ENCODE peak calls at places on chromosomes 12 and 14, in four cellular contexts. T is substantia nigra; H is endothelial cell; P is stimulated activated CD8-positive, alpha-beta memory T cell treated with anti-CD3 and anti-CD28 coated beads, Interleukin-15, amount 100 ng/mL, for 24 hours. Y is an unnamed sample.
A peak's percentile ranks its signal among the peaks of the same experiment; 100 is the strongest.

GRCh38 chr12:52280319-52280795 is 5.9 kb downstream of the KRT86 start:
- DNase-seq in T (no peak), H (no peak), P (no peak), Y (no peak)

GRCh38 chr12:113030875-113031525 is 25.5 kb upstream of the DTX1 start:
- DNase-seq in T (no peak), H (no peak), P (no peak), Y (peak; percentile 2)

GRCh38 chr12:108576660-108577234 is 14.4 kb downstream of the ISCU start:
- DNase-seq in T (no peak), H (no peak), P (no peak), Y (no peak)

GRCh38 chr14:50109342-50109741 is 7.0 kb downstream of the VCPKMT start:
- DNase-seq in T (no peak), H (peak; percentile 15), P (no peak), Y (no peak)

GRCh38 chr14:66910306-66910705 is 278.9 kb upstream of the GARIN2 start:
- DNase-seq in T (no peak), H (no peak), P (no peak), Y (no peak)

GRCh38 chr12:131141483-131141882 is 187.8 kb downstream of the ADGRD1 start:
- DNase-seq in T (no peak), H (no peak), P (no peak), Y (no peak)

GRCh38 chr14:28754209-28754985 is 12.2 kb upstream of the FOXG1 start:
- DNase-seq in T (no peak), H (peak; percentile 60), P (no peak), Y (no peak)

GRCh38 chr12:3018284-3019004 is 58.7 kb upstream of the TSPAN9 start:
- DNase-seq in T (no peak), H (no peak), P (no peak), Y (no peak)

GRCh38 chr12:122495258-122495657 is 5.5 kb downstream of the ZCCHC8 start:
- DNase-seq in T (no peak), H (no peak), P (no peak), Y (no peak)

GRCh38 chr12:49827351-49828099 is 688 bp downstream of the NCKAP5L start:
- DNase-seq in T (peak; percentile 70), H (peak; percentile 72), P (no peak), Y (peak; percentile 37)

GRCh38 chr12:64104376-64104775 is 117.7 kb downstream of the KICS2 start:
- DNase-seq in T (no peak), H (no peak), P (no peak), Y (no peak)

GRCh38 chr14:55077155-55077554 is 25.7 kb downstream of the MAPK1IP1L start:
- DNase-seq in T (no peak), H (no peak), P (no peak), Y (no peak)

GRCh38 chr14:92902726-92903125 is 20.2 kb upstream of the CHGA start:
- DNase-seq in T (no peak), H (no peak), P (no peak), Y (no peak)

GRCh38 chr14:46496409-46496808 is 155.2 kb downstream of the RPL10L start:
- DNase-seq in T (no peak), H (no peak), P (no peak), Y (no peak)

GRCh38 chr12:28563286-28563685 is 373.0 kb downstream of the CCDC91 start:
- DNase-seq in T (no peak), H (no peak), P (no peak), Y (no peak)

GRCh38 chr12:133130038-133130807 is at the start of the genes ZNF10 and ZNF891:
- DNase-seq in T (peak; percentile 91), H (peak; percentile 95), P (peak; percentile 92), Y (peak; percentile 92)

GRCh38 chr14:92185559-92185958 is 63.8 kb downstream of the CPSF2 start:
- DNase-seq in T (no peak), H (no peak), P (no peak), Y (no peak)

GRCh38 chr12:109772622-109773321 is 59.1 kb downstream of the FAM222A start:
- DNase-seq in T (no peak), H (no peak), P (no peak), Y (no peak)

GRCh38 chr12:124568431-124569374 is 1.3 kb upstream of the NCOR2 start:
- DNase-seq in T (no peak), H (no peak), P (no peak), Y (peak; percentile 66)

GRCh38 chr14:24411468-24412454 is 13.0 kb downstream of the NYNRIN start:
- DNase-seq in T (no peak), H (peak; percentile 52), P (no peak), Y (no peak)